ENCODE peak calls at places on chromosome 10, in ten cellular contexts. D is ascending aorta, B is choroid plexus epithelial cell, P is transverse colon, X is epithelial cell of esophagus, Q is fibroblast of lung, E is psoas muscle, O is GM12865, N is astrocyte of the cerebellum, U is adrenal gland. C is an unnamed sample.

GRCh38 chr10:103637855-103638561 is 144.5 kb downstream of the NEURL1 start:
- DNase-seq in D (peak; percentile 96), B (peak; percentile 63), P (peak; percentile 60), X (no peak), Q (peak; percentile 96), E (peak; percentile 84), O (no peak), N (peak; percentile 86), U (peak; percentile 96), C (peak; percentile 92)

GRCh38 chr10:117441366-117441765 is 66.1 kb upstream of the PDZD8 start:
- DNase-seq in D (no peak), B (no peak), P (no peak), X (no peak), Q (peak; percentile 26), E (no peak), O (no peak), N (no peak), U (no peak), C (no peak)

GRCh38 chr10:87605656-87606308 is 53.9 kb upstream of the PAPSS2 start:
- DNase-seq in D (no peak), B (peak; percentile 65), P (no peak), X (peak; percentile 19), Q (peak; percentile 43), E (no peak), O (no peak), N (peak; percentile 62), U (no peak), C (no peak)

GRCh38 chr10:7626283-7626682 is 40.5 kb downstream of the ITIH5 start:
- DNase-seq in D (no peak), B (no peak), P (no peak), X (no peak), Q (no peak), E (no peak), O (no peak), N (no peak), U (no peak), C (no peak)

GRCh38 chr10:34766256-34766580 is 48.9 kb downstream of the PARD3 start:
- DNase-seq in D (no peak), B (no peak), P (no peak), X (no peak), Q (peak; percentile 47), E (no peak), O (no peak), N (no peak), U (no peak), C (no peak)

GRCh38 chr10:122054046-122055025 is 65.4 kb downstream of the TACC2 start:
- DNase-seq in D (no peak), B (peak; percentile 74), P (peak; percentile 60), X (peak; percentile 79), Q (peak; percentile 48), E (peak; percentile 72), O (peak; percentile 22), N (no peak), U (peak; percentile 49), C (no peak)

GRCh38 chr10:130046591-130046990 is 64.0 kb downstream of the C10orf143 start:
- DNase-seq in D (no peak), B (no peak), P (no peak), X (no peak), Q (no peak), E (no peak), O (no peak), N (no peak), U (no peak), C (no peak)

GRCh38 chr10:1152386-1153252 is 96.4 kb downstream of the WDR37 start:
- DNase-seq in D (no peak), B (no peak), P (no peak), X (peak; percentile 11), Q (no peak), E (no peak), O (no peak), N (no peak), U (no peak), C (peak; percentile 28)

GRCh38 chr10:79308969-79309665 is 38.2 kb upstream of the PPIF start:
- DNase-seq in D (no peak), B (no peak), P (no peak), X (no peak), Q (no peak), E (peak; percentile 16), O (no peak), N (no peak), U (no peak), C (no peak)

GRCh38 chr10:51955696-51956095 is 256.3 kb upstream of the CSTF2T start:
- DNase-seq in D (no peak), B (no peak), P (no peak), X (no peak), Q (no peak), E (no peak), O (no peak), N (no peak), U (no peak), C (no peak)

GRCh38 chr10:131910663-131911314 is 10.0 kb downstream of the PPP2R2D start:
- DNase-seq in D (no peak), B (no peak), P (no peak), X (no peak), Q (no peak), E (no peak), O (no peak), N (no peak), U (no peak), C (no peak)

GRCh38 chr10:77320852-77321496 is 316.6 kb downstream of the KCNMA1 start:
- DNase-seq in D (no peak), B (peak; percentile 76), P (no peak), X (peak; percentile 46), Q (peak; percentile 95), E (no peak), O (no peak), N (peak; percentile 67), U (no peak), C (no peak)

GRCh38 chr10:84026821-84027257 is 112.5 kb upstream of the GHITM start:
- DNase-seq in D (no peak), B (peak; percentile 18), P (no peak), X (peak; percentile 32), Q (peak; percentile 7), E (no peak), O (peak; percentile 28), N (no peak), U (no peak), C (no peak)

GRCh38 chr10:110171032-110171431 is 36.4 kb upstream of the MXI1 start:
- DNase-seq in D (no peak), B (no peak), P (no peak), X (peak; percentile 78), Q (no peak), E (no peak), O (no peak), N (no peak), U (no peak), C (no peak)

GRCh38 chr10:101889256-101890210 is 45.9 kb upstream of the KCNIP2 start:
- DNase-seq in D (no peak), B (peak; percentile 91), P (peak; percentile 73), X (peak; percentile 75), Q (peak; percentile 62), E (peak; percentile 67), O (peak; percentile 90), N (peak; percentile 63), U (peak; percentile 89), C (peak; percentile 70)

GRCh38 chr10:124477614-124478363 is 16.2 kb downstream of the LHPP start:
- DNase-seq in D (no peak), B (no peak), P (no peak), X (peak; percentile 11), Q (peak; percentile 7), E (no peak), O (no peak), N (no peak), U (no peak), C (no peak)

GRCh38 chr10:86108696-86109095 is 257.9 kb downstream of the GRID1 start:
- DNase-seq in D (no peak), B (no peak), P (no peak), X (no peak), Q (no peak), E (no peak), O (no peak), N (no peak), U (no peak), C (no peak)

GRCh38 chr10:124744047-124744687 is at the start of gene FAM53B:
- DNase-seq in D (no peak), B (peak; percentile 78), P (peak; percentile 88), X (peak; percentile 83), Q (peak; percentile 79), E (peak; percentile 91), O (peak; percentile 88), N (peak; percentile 20), U (peak; percentile 86), C (no peak)

GRCh38 chr10:34637419-34637911 is 177.6 kb downstream of the PARD3 start:
- DNase-seq in D (no peak), B (peak; percentile 68), P (peak; percentile 69), X (peak; percentile 61), Q (peak; percentile 35), E (peak; percentile 64), O (peak; percentile 79), N (peak; percentile 19), U (peak; percentile 64), C (no peak)

GRCh38 chr10:101961591-101962498 is 94.1 kb downstream of the ARMH3 start:
- DNase-seq in D (no peak), B (peak; percentile 25), P (no peak), X (peak; percentile 15), Q (peak; percentile 41), E (peak; percentile 49), O (no peak), N (no peak), U (peak; percentile 93), C (peak; percentile 63)

GRCh38 chr10:124671486-124672075 is 72.6 kb downstream of the FAM53B start:
- DNase-seq in D (no peak), B (peak; percentile 23), P (no peak), X (peak; percentile 72), Q (peak; percentile 27), E (peak; percentile 70), O (no peak), N (no peak), U (no peak), C (peak; percentile 84)

GRCh38 chr10:17183110-17183509 is 18.4 kb downstream of the TRDMT1 start:
- DNase-seq in D (no peak), B (peak; percentile 25), P (no peak), X (no peak), Q (no peak), E (no peak), O (no peak), N (no peak), U (no peak), C (no peak)
- TF ChIP-seq CTCF in D (no peak), B (peak; percentile 57), P (no peak), X (peak; percentile 18), Q (no peak), E (no peak), O (no peak), N (peak; percentile 5), U (no peak), C (no peak)

GRCh38 chr10:74039561-74040145 is 41.7 kb downstream of the VCL start:
- DNase-seq in D (no peak), B (peak; percentile 75), P (peak; percentile 18), X (peak; percentile 49), Q (peak; percentile 70), E (peak; percentile 34), O (no peak), N (no peak), U (no peak), C (no peak)
- H3K4me3 ChIP-seq in D (no peak overlapping the region), B (no peak overlapping the region), P (no peak overlapping the region), X (no peak overlapping the region), Q (no peak overlapping the region), E (peak overlapping the region; percentile 48), O (no peak overlapping the region), N (no peak overlapping the region), U (no peak overlapping the region), C (no peak overlapping the region)

GRCh38 chr10:119832956-119833355 is 39.7 kb downstream of the MCMBP start:
- DNase-seq in D (no peak), B (no peak), P (no peak), X (no peak), Q (no peak), E (no peak), O (no peak), N (no peak), U (no peak), C (no peak)
- TF ChIP-seq CTCF in D (no peak), B (no peak), P (no peak), X (no peak), Q (no peak), E (no peak), O (no peak), N (no peak), U (no peak), C (no peak)

GRCh38 chr10:25901199-25901598 is 32.8 kb upstream of the MYO3A start:
- DNase-seq in D (no peak), B (no peak), P (no peak), X (no peak), Q (no peak), E (no peak), O (peak; percentile 15), N (no peak), U (no peak), C (no peak)
- H3K4me3 ChIP-seq in D (no peak overlapping the region), B (no peak overlapping the region), P (no peak overlapping the region), X (no peak overlapping the region), Q (no peak overlapping the region), E (no peak overlapping the region), O (no peak overlapping the region), N (no peak overlapping the region), U (no peak overlapping the region), C (no peak overlapping the region)